ENCODE peak calls at places on chromosomes 4 and X, in ten cellular contexts. W is KG1; F is CD4-positive, CD25-positive, alpha-beta regulatory T cell; J is NCI-H1105; C is SW 1271; D is ELF-1; R is stimulated activated CD4-positive, alpha-beta T cell treated with anti-CD3 and anti-CD28 coated beads, Interleukin-1b, Interleukin-23, amount 100 ng/mL, for 4 hours; M is neural progenitor cell; X is right cardiac atrium; Z is T-helper 2 cell. T is an unnamed sample.

GRCh38 chrX:147342197-147342596 is 527.7 kb upstream of the CXorf51A start:
- DNase-seq in W (no peak), F (no peak), J (peak; percentile 6), C (no peak), D (no peak), R (no peak), M (no peak), X (no peak), Z (no peak), T (no peak)

GRCh38 chr4:19358015-19358414 is 893.7 kb upstream of the SLIT2 start:
- DNase-seq in W (no peak), F (no peak), J (no peak), C (no peak), D (no peak), R (no peak), M (no peak), X (no peak), Z (no peak), T (peak; percentile 49)

GRCh38 chrX:134948333-134949241 is 42.2 kb upstream of the SMIM10 start:
- DNase-seq in W (no peak), F (no peak), J (no peak), C (peak; percentile 80), D (peak; percentile 65), R (no peak), M (no peak), X (no peak), Z (no peak), T (peak; percentile 13)

GRCh38 chr4:91243132-91243531 is 1060.6 kb upstream of the GRID2 start:
- DNase-seq in W (no peak), F (no peak), J (peak; percentile 5), C (no peak), D (no peak), R (no peak), M (no peak), X (peak; percentile 68), Z (no peak), T (no peak)

GRCh38 chrX:155966876-155967275 is 30.6 kb upstream of the IL9R start:
- DNase-seq in W (peak; percentile 10), F (peak; percentile 62), J (no peak), C (no peak), D (peak; percentile 41), R (no peak), M (peak; percentile 67), X (no peak), Z (peak; percentile 4), T (peak; percentile 35)

GRCh38 chrX:103442536-103442901 is 66.2 kb downstream of the BEX3 start:
- DNase-seq in W (no peak), F (no peak), J (no peak), C (no peak), D (no peak), R (no peak), M (no peak), X (no peak), Z (no peak), T (peak; percentile 32)

GRCh38 chrX:108001218-108001814 is 19.1 kb upstream of the TEX13B start:
- DNase-seq in W (no peak), F (peak; percentile 63), J (peak; percentile 54), C (peak; percentile 0), D (peak; percentile 46), R (no peak), M (peak; percentile 50), X (no peak), Z (no peak), T (no peak)

GRCh38 chrX:40391662-40392061 is 189.1 kb upstream of the ATP6AP2 start:
- DNase-seq in W (no peak), F (no peak), J (no peak), C (no peak), D (no peak), R (no peak), M (no peak), X (no peak), Z (no peak), T (no peak)

GRCh38 chr4:26522478-26522877 is 32.2 kb upstream of the CCKAR start:
- DNase-seq in W (no peak), F (no peak), J (no peak), C (no peak), D (no peak), R (no peak), M (no peak), X (no peak), Z (no peak), T (peak; percentile 15)

GRCh38 chrX:88865634-88866033 is 118.6 kb downstream of the CPXCR1 start:
- DNase-seq in W (no peak), F (no peak), J (no peak), C (no peak), D (no peak), R (no peak), M (no peak), X (no peak), Z (no peak), T (no peak)

GRCh38 chr4:135277116-135277979 is 1075.8 kb upstream of the PABPC4L start:
- DNase-seq in W (no peak), F (no peak), J (no peak), C (no peak), D (no peak), R (no peak), M (no peak), X (no peak), Z (no peak), T (no peak)

GRCh38 chr4:78592104-78592783 is 40.7 kb downstream of the ANXA3 start:
- DNase-seq in W (no peak), F (peak; percentile 33), J (no peak), C (no peak), D (no peak), R (no peak), M (peak; percentile 19), X (no peak), Z (no peak), T (peak; percentile 26)

GRCh38 chr4:183099537-183100297 is 660 bp downstream of the WWC2 start:
- DNase-seq in W (no peak), F (no peak), J (no peak), C (no peak), D (peak; percentile 79), R (no peak), M (peak; percentile 83), X (peak; percentile 74), Z (no peak), T (peak; percentile 41)

GRCh38 chrX:48976086-48976485 is 4.4 kb upstream of the KCND1 start:
- DNase-seq in W (no peak), F (no peak), J (no peak), C (no peak), D (no peak), R (no peak), M (no peak), X (no peak), Z (no peak), T (no peak)

GRCh38 chr4:184510431-184510830 is 36.1 kb upstream of the IRF2 start:
- DNase-seq in W (no peak), F (no peak), J (no peak), C (no peak), D (no peak), R (no peak), M (no peak), X (no peak), Z (no peak), T (no peak)

GRCh38 chr4:76781698-76782595 is 116.0 kb downstream of the SOWAHB start:
- DNase-seq in W (no peak), F (no peak), J (no peak), C (peak; percentile 82), D (no peak), R (no peak), M (no peak), X (no peak), Z (no peak), T (peak; percentile 93)

GRCh38 chr4:151659631-151660030 is 101.2 kb downstream of the GATB start:
- DNase-seq in W (no peak), F (no peak), J (no peak), C (no peak), D (no peak), R (no peak), M (no peak), X (no peak), Z (no peak), T (no peak)

GRCh38 chr4:180947421-180947820 is 1295.8 kb upstream of the TENM3 start:
- DNase-seq in W (no peak), F (no peak), J (no peak), C (peak; percentile 20), D (no peak), R (no peak), M (peak; percentile 11), X (no peak), Z (no peak), T (peak; percentile 10)

GRCh38 chr4:178598672-178599071 is 1156.4 kb upstream of the AGA start:
- DNase-seq in W (no peak), F (no peak), J (no peak), C (no peak), D (no peak), R (no peak), M (no peak), X (no peak), Z (no peak), T (no peak)

GRCh38 chr4:138217567-138217966 is 24.6 kb downstream of the SLC7A11 start:
- DNase-seq in W (no peak), F (no peak), J (no peak), C (no peak), D (peak; percentile 84), R (no peak), M (peak; percentile 69), X (peak; percentile 37), Z (no peak), T (no peak)

GRCh38 chr4:173571620-173572019 is 41.6 kb upstream of the HAND2 start:
- DNase-seq in W (no peak), F (no peak), J (no peak), C (no peak), D (no peak), R (no peak), M (no peak), X (no peak), Z (no peak), T (no peak)

GRCh38 chrX:111812889-111813563 is 63.0 kb upstream of the TRPC5OS start:
- DNase-seq in W (no peak), F (no peak), J (no peak), C (no peak), D (no peak), R (no peak), M (no peak), X (no peak), Z (no peak), T (no peak)

T was measured in RWPE1.